ENCODE peak calls at places on chromosome 22, in seven cellular contexts. Y is WTC11, E is HCT116, D is H1, P is HepG2, I is GM12878, H is K562. Z is an unnamed sample.

GRCh38 chr22:48680601-48681000 is 1147.1 kb downstream of the BRD1 start:
- DNase-seq in Y (no peak), E (no peak), D (no peak), P (no peak), I (no peak), H (no peak), Z (no peak)

GRCh38 chr22:37020192-37020479 is 594 bp downstream of the MPST start:
- DNase-seq in Y (no peak), E (peak), D (no peak), P (no peak), I (no peak), H (peak), Z (peak)

GRCh38 chr22:30017375-30017774 is 62.9 kb upstream of the HORMAD2 start:
- DNase-seq in Y (no peak), E (no peak), D (no peak), P (no peak), I (no peak), H (no peak), Z (no peak)

GRCh38 chr22:45329536-45329936 is 19.8 kb downstream of the FAM118A start:
- DNase-seq in Y (no peak), E (no peak), D (no peak), P (no peak), I (no peak), H (no peak), Z (no peak)

GRCh38 chr22:42881982-42882656 is 25.0 kb upstream of the ARFGAP3 start:
- DNase-seq in Y (no peak), E (no peak), D (no peak), P (no peak), I (no peak), H (no peak), Z (no peak)

GRCh38 chr22:19579113-19579811 is 55.1 kb upstream of the CLDN5 start:
- DNase-seq in Y (no peak), E (no peak), D (no peak), P (no peak), I (no peak), H (peak), Z (no peak)

GRCh38 chr22:39300198-39300830 is 19.1 kb downstream of the RPL3 start:
- DNase-seq in Y (peak), E (no peak), D (no peak), P (no peak), I (no peak), H (no peak), Z (no peak)

GRCh38 chr22:20128902-20129746 is 2.5 kb upstream of the ZDHHC8 start:
- DNase-seq in Y (peak), E (no peak), D (peak), P (peak), I (no peak), H (peak), Z (peak)

GRCh38 chr22:48396785-48397530 is 1430.7 kb downstream of the BRD1 start:
- DNase-seq in Y (no peak), E (no peak), D (peak), P (peak), I (no peak), H (no peak), Z (no peak)

GRCh38 chr22:30282616-30283046 is 6.7 kb downstream of the CASTOR1 start:
- DNase-seq in Y (no peak), E (no peak), D (no peak), P (no peak), I (no peak), H (no peak), Z (no peak)

GRCh38 chr22:18955696-18956095 is 19.6 kb upstream of the PRODH start:
- DNase-seq in Y (no peak), E (no peak), D (no peak), P (no peak), I (no peak), H (no peak), Z (no peak)

GRCh38 chr22:44024288-44024908 is at the start of gene PARVB:
- DNase-seq in Y (peak), E (no peak), D (peak), P (no peak), I (no peak), H (peak), Z (peak)

GRCh38 chr22:43988116-43988817 is 33.0 kb downstream of the SAMM50 start:
- DNase-seq in Y (no peak), E (no peak), D (no peak), P (no peak), I (no peak), H (no peak), Z (no peak)

GRCh38 chr22:39486951-39487825 is 14.9 kb upstream of the MIEF1 start:
- DNase-seq in Y (no peak), E (no peak), D (no peak), P (no peak), I (no peak), H (peak), Z (no peak)

GRCh38 chr22:41589260-41589600 is 410 bp downstream of the PMM1 start:
- DNase-seq in Y (peak), E (no peak), D (peak), P (no peak), I (no peak), H (no peak), Z (no peak)

GRCh38 chr22:36383110-36383581 is 4.6 kb downstream of the MYH9 start:
- DNase-seq in Y (no peak), E (no peak), D (no peak), P (no peak), I (peak), H (peak), Z (no peak)

GRCh38 chr22:20574920-20575353 is 67.5 kb downstream of the MED15 start:
- DNase-seq in Y (no peak), E (no peak), D (no peak), P (no peak), I (no peak), H (no peak), Z (no peak)

GRCh38 chr22:38226853-38227649 is 25.3 kb downstream of the MAFF start:
- DNase-seq in Y (no peak), E (no peak), D (no peak), P (no peak), I (no peak), H (no peak), Z (no peak)

GRCh38 chr22:38230916-38231315 is 29.1 kb downstream of the MAFF start:
- DNase-seq in Y (no peak), E (no peak), D (no peak), P (no peak), I (no peak), H (no peak), Z (no peak)

GRCh38 chr22:38230108-38230825 is 28.5 kb downstream of the MAFF start:
- DNase-seq in Y (peak), E (no peak), D (no peak), P (peak), I (no peak), H (peak), Z (peak)

GRCh38 chr22:38228326-38228872 is 26.6 kb downstream of the MAFF start:
- DNase-seq in Y (no peak), E (no peak), D (no peak), P (no peak), I (no peak), H (no peak), Z (no peak)

DNA sequence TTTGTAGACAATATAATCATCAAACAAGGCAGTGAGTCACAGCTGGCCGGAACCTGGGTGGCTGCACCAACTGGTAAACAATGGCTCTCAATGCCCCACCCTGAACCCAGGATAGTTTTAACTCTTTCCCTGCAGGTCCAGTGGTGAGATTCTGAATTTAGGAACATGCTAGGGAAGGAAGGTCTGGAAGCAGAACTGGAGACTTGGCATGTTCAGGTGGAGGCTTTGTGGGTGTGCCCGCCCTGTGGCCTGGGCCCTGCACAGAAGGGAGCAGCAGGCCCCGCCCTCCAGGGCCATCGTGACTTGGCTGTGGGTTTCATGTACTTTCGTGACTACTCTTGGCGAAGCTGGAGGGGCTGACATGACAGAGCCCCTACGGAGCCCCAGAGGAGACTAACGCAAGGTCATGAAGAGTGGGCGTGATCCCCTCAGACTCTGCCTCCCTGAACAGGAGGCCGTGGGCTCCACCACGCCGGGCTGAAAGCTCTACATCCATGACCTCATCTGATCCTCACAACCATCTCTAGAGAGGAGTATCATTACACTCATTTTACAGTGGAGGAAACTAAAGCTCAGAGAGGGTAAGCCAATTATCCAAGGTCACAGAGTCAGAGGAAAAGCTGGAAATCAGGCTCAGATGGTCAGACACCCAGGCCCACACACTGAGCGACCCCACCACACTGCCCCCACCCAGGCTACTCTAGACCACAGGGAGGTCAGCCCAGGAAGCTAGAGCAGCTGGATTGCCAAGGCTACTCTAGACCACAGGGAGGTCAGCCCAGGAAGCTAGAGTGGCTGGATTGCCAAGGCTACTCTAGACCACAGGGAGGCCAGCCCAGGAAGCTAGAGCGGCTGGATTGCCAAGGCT is 27.3 kb downstream of the MAFF start:
- DNase-seq in Y (no peak), E (peak), D (no peak), P (peak), I (no peak), H (no peak), Z (no peak)
- TF ChIP-seq SP1 in Y (no peak), E (peak), D (no peak), P (no peak), I (no peak), H (no peak), Z (no peak)

DNA sequence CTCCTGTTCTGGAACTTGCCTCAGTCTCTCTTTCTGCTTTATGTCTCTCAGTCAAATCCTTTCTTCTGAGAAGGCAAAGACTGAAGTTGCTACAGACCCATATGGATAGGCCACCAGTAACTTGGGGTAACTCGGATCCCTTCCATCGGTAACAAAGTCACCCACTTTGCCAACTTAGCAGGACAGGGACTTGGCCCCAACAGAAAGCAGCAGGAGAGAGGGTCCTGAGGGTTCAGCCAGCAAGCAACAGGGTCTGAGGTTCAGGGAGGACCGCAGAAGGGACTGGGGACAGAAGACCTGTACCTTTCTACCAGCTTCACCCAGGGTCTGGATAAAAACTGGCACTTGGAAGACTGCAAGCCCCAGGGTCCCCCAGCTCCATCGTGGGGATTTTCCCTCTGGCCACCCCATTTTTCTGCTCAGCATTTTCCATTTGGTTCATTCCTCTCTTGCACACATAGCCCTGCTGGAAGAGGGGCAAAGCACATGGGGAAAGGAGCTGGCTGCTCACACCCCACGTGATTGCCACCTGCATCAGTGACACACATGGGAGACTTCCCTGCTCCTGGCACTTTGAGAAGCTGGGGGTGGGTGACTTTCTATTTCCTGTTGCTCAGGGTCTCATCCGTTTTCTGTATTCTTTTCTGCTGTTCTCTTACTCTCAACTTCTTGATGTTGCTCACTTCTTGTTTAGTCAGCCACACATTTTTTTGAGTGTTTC is 34.6 kb upstream of the GNAZ start:
- DNase-seq in Y (no peak), E (no peak), D (no peak), P (no peak), I (peak), H (peak), Z (no peak)
- TF ChIP-seq SP1 in Y (no peak), E (no peak), D (no peak), P (no peak), I (no peak), H (no peak), Z (no peak)

GRCh38 chr22:50564289-50564688 is 1.6 kb upstream of the SYCE3 start:
- DNase-seq in Y (no peak), E (no peak), D (no peak), P (no peak), I (no peak), H (no peak), Z (no peak)
- TF ChIP-seq SP1 in Y (no peak), E (no peak), D (no peak), P (no peak), I (no peak), H (no peak), Z (no peak)

GRCh38 chr22:26380072-26380471 is 49.0 kb upstream of the ASPHD2 start:
- DNase-seq in Y (no peak), E (no peak), D (no peak), P (no peak), I (no peak), H (no peak), Z (no peak)

GRCh38 chr22:26389125-26389524 is 39.9 kb upstream of the ASPHD2 start:
- DNase-seq in Y (no peak), E (no peak), D (no peak), P (no peak), I (no peak), H (no peak), Z (no peak)

GRCh38 chr22:26383968-26384576 is 45.0 kb upstream of the ASPHD2 start:
- DNase-seq in Y (no peak), E (no peak), D (no peak), P (no peak), I (no peak), H (no peak), Z (no peak)

DNA sequence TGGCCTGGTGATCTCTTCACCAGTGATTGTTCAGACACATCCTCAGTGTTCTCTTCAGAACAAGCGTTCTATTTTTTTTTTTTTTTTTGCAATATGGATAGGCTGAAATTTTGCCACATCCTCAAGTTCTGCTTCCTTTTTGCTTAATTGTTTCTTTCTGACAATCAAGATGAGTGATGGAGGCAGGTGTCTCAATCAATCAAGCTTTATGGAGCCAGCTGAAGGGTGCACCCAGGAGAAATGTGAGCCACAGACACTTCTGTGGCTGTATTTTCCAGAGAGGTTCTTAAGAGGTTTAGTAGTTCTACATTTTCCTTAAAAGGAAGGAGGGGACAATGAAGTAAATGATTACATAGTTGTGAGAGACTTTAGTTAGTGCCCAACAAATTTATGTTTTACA is 43.9 kb upstream of the ASPHD2 start:
- DNase-seq in Y (no peak), E (no peak), D (no peak), P (no peak), I (no peak), H (no peak), Z (no peak)
- TF ChIP-seq SP1 in Y (no peak), E (no peak), D (no peak), P (no peak), I (no peak), H (no peak), Z (no peak)

GRCh38 chr22:35315855-35316745 is 16.4 kb downstream of the TOM1 start:
- DNase-seq in Y (no peak), E (no peak), D (no peak), P (no peak), I (no peak), H (no peak), Z (no peak)
- TF ChIP-seq SP1 in Y (no peak), E (no peak), D (no peak), P (no peak), I (no peak), H (no peak), Z (no peak)

GRCh38 chr22:25064894-25065560 is 112.5 kb downstream of the KIAA1671 start:
- DNase-seq in Y (no peak), E (no peak), D (no peak), P (no peak), I (no peak), H (no peak), Z (no peak)

GRCh38 chr22:25061605-25062377 is 109.3 kb downstream of the KIAA1671 start:
- DNase-seq in Y (no peak), E (no peak), D (no peak), P (no peak), I (no peak), H (no peak), Z (no peak)

GRCh38 chr22:25060522-25061071 is 108.1 kb downstream of the KIAA1671 start:
- DNase-seq in Y (no peak), E (no peak), D (no peak), P (no peak), I (no peak), H (no peak), Z (no peak)

GRCh38 chr22:25061134-25061533 is 108.6 kb downstream of the KIAA1671 start:
- DNase-seq in Y (no peak), E (no peak), D (no peak), P (no peak), I (no peak), H (no peak), Z (no peak)

GRCh38 chr22:25062378-25063095 is 110.0 kb downstream of the KIAA1671 start:
- DNase-seq in Y (no peak), E (no peak), D (no peak), P (no peak), I (no peak), H (no peak), Z (no peak)
- TF ChIP-seq SP1 in Y (no peak), E (no peak), D (no peak), P (no peak), I (no peak), H (no peak), Z (no peak)

GRCh38 chr22:17213976-17214375 is 5.3 kb downstream of the ADA2 start:
- DNase-seq in Y (peak), E (peak), D (peak), P (peak), I (no peak), H (peak), Z (peak)

GRCh38 chr22:17214416-17215043 is 4.7 kb downstream of the ADA2 start:
- DNase-seq in Y (no peak), E (no peak), D (no peak), P (no peak), I (no peak), H (no peak), Z (no peak)

GRCh38 chr22:17218341-17218740 is 894 bp downstream of the ADA2 start:
- DNase-seq in Y (no peak), E (no peak), D (no peak), P (no peak), I (no peak), H (no peak), Z (no peak)

GRCh38 chr22:17222503-17222902 is 3.3 kb upstream of the ADA2 start:
- DNase-seq in Y (no peak), E (no peak), D (no peak), P (no peak), I (no peak), H (no peak), Z (no peak)

DNA sequence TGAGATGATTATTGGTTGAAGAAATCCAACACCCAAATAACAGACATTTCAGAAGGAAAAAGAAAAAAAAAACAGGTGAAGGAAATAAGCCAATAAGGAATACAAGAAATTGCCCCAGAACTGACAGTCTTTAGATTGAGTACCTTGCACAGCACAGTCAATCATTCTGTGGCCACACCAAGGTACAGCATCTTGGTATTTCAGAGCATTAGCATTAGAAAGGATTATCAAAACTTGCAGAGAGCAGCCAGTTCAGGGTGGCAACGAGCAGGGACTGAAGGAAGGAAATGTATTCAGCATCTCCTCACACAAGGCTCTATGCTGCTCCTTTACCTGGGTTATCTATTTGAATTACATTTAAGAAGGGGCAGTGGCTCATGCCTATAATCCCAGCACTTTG is 2.1 kb downstream of the ADA2 start:
- DNase-seq in Y (peak), E (no peak), D (no peak), P (no peak), I (no peak), H (no peak), Z (no peak)
- TF ChIP-seq SP1 in Y (no peak), E (no peak), D (peak), P (no peak), I (no peak), H (no peak), Z (no peak)

GRCh38 chr22:32175751-32176644 is 16.9 kb upstream of the C22orf42 start:
- DNase-seq in Y (peak), E (no peak), D (peak), P (no peak), I (no peak), H (no peak), Z (no peak)
- TF ChIP-seq SP1 in Y (peak), E (no peak), D (no peak), P (no peak), I (no peak), H (no peak), Z (no peak)

Z was measured in HEK293T.